ENCODE peak calls at places on chromosomes 3 and 15, in ten cellular contexts. U, I, D, H, L, P, Q, C, B and N are unnamed samples.

GRCh38 chr15:90075420-90076289 is 26.6 kb downstream of the IDH2 start:
- DNase-seq in Q (peak), U (no peak), B (no peak), H (no peak), I (peak), C (peak), D (no peak), P (no peak), L (no peak), N (no peak)

GRCh38 chr15:33195283-33195682 is 769 bp upstream of the FMN1 start:
- DNase-seq in L (no peak), C (no peak), Q (peak), I (peak), P (no peak), D (no peak), H (peak), B (no peak), U (no peak), N (no peak)

GRCh38 chr3:143928541-143929255 is 42.9 kb upstream of the DIPK2A start:
- DNase-seq in P (no peak), C (no peak), B (no peak), I (no peak), H (no peak), U (no peak), Q (no peak), D (no peak), L (no peak), N (no peak)

GRCh38 chr15:25019434-25019833 is 64.6 kb downstream of the SNRPN start:
- DNase-seq in Q (no peak), D (no peak), I (no peak), H (no peak), C (no peak), U (no peak), B (no peak), P (no peak), L (no peak), N (no peak)

GRCh38 chr3:197309528-197310361 is 11.3 kb upstream of the DLG1 start:
- DNase-seq in P (no peak), L (no peak), B (peak), Q (no peak), C (peak), D (no peak), U (no peak), H (peak), I (no peak), N (no peak)

GRCh38 chr3:185134532-185134931 is 18.3 kb downstream of the C3orf70 start:
- DNase-seq in C (no peak), H (no peak), I (no peak), Q (no peak), D (no peak), L (no peak), U (no peak), B (no peak), P (no peak), N (no peak)

GRCh38 chr15:49863431-49864205 is 242.8 kb downstream of the DTWD1 start:
- DNase-seq in I (no peak), Q (no peak), B (peak), P (no peak), U (no peak), L (no peak), C (no peak), H (no peak), D (no peak), N (no peak)

GRCh38 chr3:183210862-183211341 is 42.2 kb upstream of the B3GNT5 start:
- DNase-seq in L (no peak), D (no peak), U (no peak), P (no peak), B (no peak), C (no peak), I (peak), H (no peak), Q (peak), N (no peak)

GRCh38 chr3:105030211-105030610 is 336.5 kb upstream of the ALCAM start:
- DNase-seq in C (no peak), H (no peak), D (no peak), B (no peak), I (no peak), P (no peak), U (no peak), L (no peak), Q (no peak), N (no peak)

GRCh38 chr15:83106994-83107840 is at the start of gene TM6SF1:
- DNase-seq in P (no peak), C (peak), L (no peak), U (peak), H (no peak), B (peak), D (no peak), Q (peak), I (peak), N (peak)

GRCh38 chr3:184200825-184201224 is 14.8 kb downstream of the ABCF3 start:
- DNase-seq in D (no peak), U (no peak), P (no peak), B (no peak), C (peak), I (no peak), L (no peak), Q (no peak), H (no peak), N (no peak)

GRCh38 chr3:307182-307581 is 110.6 kb downstream of the CHL1 start:
- DNase-seq in C (no peak), D (no peak), I (no peak), H (no peak), L (no peak), P (no peak), Q (no peak), B (no peak), U (no peak), N (no peak)